ENCODE peak calls at places on chromosome 11, in seven cellular contexts. C, R, X, M, K, V and T are unnamed samples.

GRCh38 chr11:64237484-64237951 is 3.1 kb downstream of the VEGFB start:
- DNase-seq in V (no peak), M (no peak), R (no peak), X (no peak), K (no peak), C (no peak), T (no peak)

GRCh38 chr11:22634897-22635629 is 9.4 kb upstream of the FANCF start:
- DNase-seq in M (peak), X (peak), V (no peak), R (no peak), K (peak), C (peak), T (no peak)

GRCh38 chr11:124988063-124988462 is 34.1 kb downstream of the CCDC15 start:
- DNase-seq in V (no peak), C (no peak), K (no peak), M (no peak), X (no peak), R (no peak), T (no peak)

GRCh38 chr11:86888164-86888977 is 66.8 kb downstream of the FZD4 start:
- DNase-seq in X (no peak), K (no peak), M (peak), V (no peak), C (peak), R (no peak), T (no peak)

GRCh38 chr11:6578134-6578533 is 25.3 kb downstream of the RRP8 start:
- DNase-seq in K (no peak), R (no peak), C (no peak), X (no peak), M (no peak), V (no peak), T (no peak)

GRCh38 chr11:43515090-43515489 is 156.4 kb downstream of the TTC17 start:
- DNase-seq in V (no peak), K (peak), X (peak), M (no peak), R (no peak), C (no peak), T (no peak)

GRCh38 chr11:45042560-45042959 is 91.9 kb upstream of the TP53I11 start:
- DNase-seq in M (no peak), K (no peak), V (no peak), R (no peak), C (no peak), X (no peak), T (no peak)

GRCh38 chr11:83087035-83087434 is 15.3 kb upstream of the RAB30 start:
- DNase-seq in V (no peak), M (no peak), K (no peak), C (no peak), X (no peak), R (no peak), T (no peak)

GRCh38 chr11:34354782-34355181 is 3.0 kb downstream of the ABTB2 start:
- DNase-seq in M (peak), C (no peak), V (no peak), R (no peak), K (no peak), X (no peak), T (no peak)

GRCh38 chr11:67117667-67118058 is 1.4 kb upstream of the KDM2A start:
- DNase-seq in C (no peak), V (no peak), M (no peak), R (no peak), X (peak), K (peak), T (no peak)

GRCh38 chr11:69640995-69641581 is at the start of gene CCND1:
- DNase-seq in V (peak), K (peak), X (peak), C (peak), R (no peak), M (peak), T (peak)

GRCh38 chr11:595400-595799 is 19.1 kb downstream of the PHRF1 start:
- DNase-seq in C (no peak), X (no peak), M (no peak), R (no peak), K (no peak), V (no peak), T (no peak)

GRCh38 chr11:3836903-3837302 is 3.9 kb downstream of the RHOG start:
- DNase-seq in X (no peak), M (no peak), R (no peak), C (no peak), K (no peak), V (no peak), T (no peak)

GRCh38 chr11:109426442-109426841 is 4.5 kb downstream of the C11orf87 start:
- DNase-seq in R (no peak), K (no peak), V (no peak), X (no peak), M (no peak), C (peak), T (no peak)

GRCh38 chr11:115199501-115199900 is 304.7 kb downstream of the CADM1 start:
- DNase-seq in M (peak), X (no peak), K (no peak), C (peak), V (no peak), R (no peak), T (no peak)

GRCh38 chr11:71474141-71474770 is 21.3 kb downstream of the NADSYN1 start:
- DNase-seq in K (no peak), M (no peak), X (no peak), V (no peak), R (no peak), C (no peak), T (no peak)

GRCh38 chr11:36493332-36493731 is 16.7 kb downstream of the TRAF6 start:
- DNase-seq in K (no peak), C (no peak), V (no peak), M (no peak), X (no peak), R (no peak), T (no peak)

GRCh38 chr11:77174559-77174958 is 46.5 kb downstream of the MYO7A start:
- DNase-seq in M (no peak), X (no peak), C (no peak), V (no peak), R (no peak), K (peak), T (no peak)

GRCh38 chr11:8168485-8169257 is at the start of gene RIC3:
- DNase-seq in K (peak), X (peak), C (no peak), R (peak), V (no peak), M (no peak), T (peak)

GRCh38 chr11:1223346-1224108 is 661 bp downstream of the MUC5B start:
- DNase-seq in C (no peak), K (no peak), R (no peak), V (no peak), X (peak), M (no peak), T (no peak)

GRCh38 chr11:29280452-29280851 is 736.4 kb downstream of the KCNA4 start:
- DNase-seq in X (no peak), C (no peak), R (no peak), V (no peak), M (peak), K (no peak), T (no peak)

GRCh38 chr11:133418218-133418617 is 114.1 kb downstream of the OPCML start:
- DNase-seq in V (no peak), R (no peak), X (no peak), M (no peak), C (no peak), K (no peak), T (no peak)
- H3K4ac ChIP-seq in V (no peak), R (no peak), X (no peak), M (no peak), C (no peak), K (no peak), T (no peak)

DNA sequence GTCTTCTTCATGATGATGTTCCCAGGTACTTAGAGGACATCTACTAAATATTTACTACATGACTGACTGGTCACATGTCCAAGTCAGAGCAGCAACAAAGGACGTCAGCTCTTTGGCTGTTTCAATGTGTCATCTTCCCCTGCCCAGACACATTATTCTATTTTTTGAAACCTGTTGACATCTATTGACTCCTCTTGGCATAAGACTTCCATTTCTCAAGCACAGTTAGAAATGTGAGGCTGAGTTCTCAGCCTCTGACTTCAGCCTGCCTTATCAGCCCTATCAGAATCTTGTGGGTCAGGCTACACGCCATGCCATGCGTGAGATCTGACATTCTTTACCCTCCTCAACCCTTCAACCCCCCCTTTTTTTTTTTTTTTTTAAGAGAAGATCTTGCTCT is 63.8 kb downstream of the SC5D start:
- DNase-seq in V (no peak), X (no peak), K (no peak), M (no peak), C (no peak), R (no peak), T (no peak)
- H3K4ac ChIP-seq in V (no peak), X (no peak), K (no peak), M (no peak), C (no peak), R (no peak), T (no peak)

GRCh38 chr11:16468735-16469446 is 112.5 kb upstream of the SOX6 start:
- DNase-seq in M (no peak), C (no peak), V (peak), X (no peak), K (no peak), R (no peak), T (no peak)
- H3K4ac ChIP-seq in M (no peak), C (no peak), V (no peak), X (no peak), K (no peak), R (no peak), T (no peak)

GRCh38 chr11:19666951-19667350 is 45.7 kb upstream of the NAV2 start:
- DNase-seq in C (no peak), R (no peak), K (no peak), M (no peak), V (no peak), X (no peak), T (no peak)

GRCh38 chr11:19670030-19670761 is 42.4 kb upstream of the NAV2 start:
- DNase-seq in X (no peak), R (no peak), V (no peak), K (peak), C (peak), M (peak), T (no peak)

GRCh38 chr11:19673924-19674390 is 38.7 kb upstream of the NAV2 start:
- DNase-seq in M (no peak), K (peak), X (peak), C (peak), V (no peak), R (no peak), T (peak)

GRCh38 chr11:19672591-19673206 is 39.9 kb upstream of the NAV2 start:
- DNase-seq in V (no peak), C (no peak), K (no peak), R (no peak), M (no peak), X (no peak), T (no peak)

DNA sequence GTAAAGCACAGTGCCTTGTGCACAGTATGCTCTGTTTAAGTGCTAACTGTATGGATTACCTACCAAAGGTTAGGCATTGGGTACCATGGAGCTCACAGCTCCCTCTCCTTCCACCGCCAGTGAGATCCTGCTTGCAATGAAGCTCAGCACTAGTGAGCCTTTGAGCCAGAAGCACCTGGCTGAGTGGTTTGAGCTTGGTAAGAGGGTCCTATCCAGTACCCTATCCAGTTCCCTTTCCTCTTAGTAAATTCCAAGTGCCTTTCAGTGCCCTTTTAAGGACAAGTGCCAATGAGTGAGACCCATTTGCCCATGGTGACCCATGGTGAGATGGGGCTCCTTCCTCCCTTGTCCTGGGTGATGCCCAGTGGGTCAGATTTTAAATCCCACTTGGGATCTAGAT is 43.1 kb upstream of the NAV2 start:
- DNase-seq in R (no peak), V (no peak), M (no peak), K (no peak), X (no peak), C (no peak), T (no peak)
- H3K4ac ChIP-seq in R (no peak), V (no peak), M (no peak), K (no peak), X (no peak), C (no peak), T (no peak)

GRCh38 chr11:105975128-105975527 is 46.9 kb downstream of the MSANTD4 start:
- DNase-seq in V (no peak), K (no peak), R (no peak), X (no peak), M (peak), C (no peak), T (no peak)
- H3K4ac ChIP-seq in V (no peak), K (no peak), R (no peak), X (no peak), M (no peak), C (no peak), T (no peak)

GRCh38 chr11:116651757-116652237 is 121.0 kb downstream of the BUD13 start:
- DNase-seq in R (no peak), C (no peak), K (no peak), M (no peak), V (no peak), X (peak), T (no peak)

GRCh38 chr11:116651098-116651756 is 121.6 kb downstream of the BUD13 start:
- DNase-seq in C (no peak), R (no peak), X (peak), K (no peak), M (no peak), V (no peak), T (no peak)

GRCh38 chr11:116653206-116653605 is 119.6 kb downstream of the BUD13 start:
- DNase-seq in M (no peak), V (no peak), K (no peak), R (no peak), X (no peak), C (no peak), T (no peak)

GRCh38 chr11:116656011-116656410 is 116.8 kb downstream of the BUD13 start:
- DNase-seq in K (no peak), R (no peak), M (no peak), X (peak), C (no peak), V (no peak), T (no peak)

DNA sequence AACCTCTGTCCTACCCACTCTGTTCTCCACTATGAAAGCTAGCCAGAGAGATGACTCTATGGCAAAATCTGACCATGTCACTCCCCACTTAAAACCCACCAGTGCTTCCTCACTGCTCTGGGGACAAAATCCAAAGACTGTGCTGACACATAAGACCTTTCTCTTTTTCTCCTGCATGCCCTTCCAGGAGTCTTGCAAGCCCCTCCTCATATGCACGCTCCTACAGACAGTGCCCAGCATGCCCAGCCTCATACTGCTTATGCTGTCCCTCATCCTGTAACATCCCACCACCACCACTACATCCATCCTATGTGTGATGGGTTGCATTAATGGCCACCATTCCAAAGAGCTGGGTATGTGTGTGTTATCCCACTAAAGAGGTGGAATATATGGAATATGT is 118.3 kb downstream of the BUD13 start:
- DNase-seq in V (no peak), C (no peak), K (no peak), X (no peak), R (no peak), M (no peak), T (no peak)
- H3K4ac ChIP-seq in V (no peak), C (no peak), K (no peak), X (no peak), R (no peak), M (no peak), T (no peak)